ENCODE peak calls at places on chromosomes 1 and 21, in four cellular contexts. One of them, this sample, is unnamed. For H3K4me1, the result is how much of the 10 kb centered on the place peaks cover.

GRCh38 chr1:103156966-103157365 is 48.6 kb upstream of the COL11A1 start:
- DNase-seq in sigmoid colon: no peak
- DNase-seq in heart right ventricle: no peak
- DNase-seq in cardiac muscle cell: no peak
- DNase-seq in this sample: no peak

GRCh38 chr1:10253755-10254154 is 43.4 kb downstream of the KIF1B start:
- DNase-seq in sigmoid colon: peak
- DNase-seq in heart right ventricle: no peak
- DNase-seq in cardiac muscle cell: peak
- DNase-seq in this sample: no peak

GRCh38 chr21:29017639-29018237 is 1.4 kb downstream of the RWDD2B start:
- DNase-seq in sigmoid colon: no peak
- DNase-seq in heart right ventricle: no peak
- DNase-seq in cardiac muscle cell: peak
- DNase-seq in this sample: no peak

GRCh38 chr1:3821004-3821933 is 25.0 kb upstream of the LRRC47 start:
- DNase-seq in sigmoid colon: peak
- DNase-seq in heart right ventricle: no peak
- DNase-seq in cardiac muscle cell: no peak
- DNase-seq in this sample: no peak

GRCh38 chr1:2020310-2020655 is 1.1 kb downstream of the GABRD start:
- DNase-seq in sigmoid colon: no peak
- DNase-seq in heart right ventricle: no peak
- DNase-seq in cardiac muscle cell: no peak
- DNase-seq in this sample: no peak

GRCh38 chr1:211578640-211579433 is at the start of gene SLC30A1:
- DNase-seq in sigmoid colon: peak
- DNase-seq in heart right ventricle: peak
- DNase-seq in cardiac muscle cell: peak
- DNase-seq in this sample: peak

GRCh38 chr1:24506706-24507422 is 4.2 kb downstream of the RCAN3 start:
- DNase-seq in sigmoid colon: no peak
- DNase-seq in heart right ventricle: no peak
- DNase-seq in cardiac muscle cell: no peak
- DNase-seq in this sample: no peak

GRCh38 chr1:94247146-94248094 is 10.0 kb upstream of the ARHGAP29 start:
- DNase-seq in sigmoid colon: peak
- DNase-seq in heart right ventricle: peak
- DNase-seq in cardiac muscle cell: peak
- DNase-seq in this sample: no peak

GRCh38 chr1:228463559-228464455 is 23.4 kb upstream of the RNF187 start:
- DNase-seq in sigmoid colon: peak
- DNase-seq in heart right ventricle: no peak
- DNase-seq in cardiac muscle cell: peak
- DNase-seq in this sample: no peak

GRCh38 chr1:246703581-246703980 is 20.6 kb upstream of the SCCPDH start:
- DNase-seq in sigmoid colon: no peak
- DNase-seq in heart right ventricle: no peak
- DNase-seq in cardiac muscle cell: no peak
- DNase-seq in this sample: no peak

GRCh38 chr1:27368872-27369703 is 2.3 kb upstream of the MAP3K6 start:
- DNase-seq in sigmoid colon: no peak
- DNase-seq in heart right ventricle: no peak
- DNase-seq in cardiac muscle cell: peak
- DNase-seq in this sample: no peak

GRCh38 chr1:34655206-34655909 is 99.5 kb upstream of the GJB5 start:
- DNase-seq in sigmoid colon: no peak
- DNase-seq in heart right ventricle: no peak
- DNase-seq in cardiac muscle cell: no peak
- DNase-seq in this sample: no peak

GRCh38 chr1:89262643-89263042 is 10.0 kb downstream of the GBP5 start:
- DNase-seq in sigmoid colon: no peak
- DNase-seq in heart right ventricle: no peak
- DNase-seq in cardiac muscle cell: peak
- DNase-seq in this sample: no peak

GRCh38 chr1:118158918-118159317 is 26.1 kb downstream of the SPAG17 start:
- DNase-seq in sigmoid colon: no peak
- DNase-seq in heart right ventricle: no peak
- DNase-seq in cardiac muscle cell: peak
- DNase-seq in this sample: no peak

GRCh38 chr1:224759570-224760562 is 143.7 kb downstream of the CNIH3 start:
- DNase-seq in sigmoid colon: no peak
- DNase-seq in heart right ventricle: no peak
- DNase-seq in cardiac muscle cell: no peak
- DNase-seq in this sample: no peak

GRCh38 chr1:163315773-163316374 is 5.9 kb upstream of the NUF2 start:
- DNase-seq in sigmoid colon: no peak
- DNase-seq in heart right ventricle: no peak
- DNase-seq in cardiac muscle cell: peak
- DNase-seq in this sample: no peak

GRCh38 chr21:22154579-22155274 is 1156.5 kb downstream of the NCAM2 start:
- DNase-seq in sigmoid colon: no peak
- DNase-seq in heart right ventricle: no peak
- DNase-seq in cardiac muscle cell: no peak
- DNase-seq in this sample: no peak

GRCh38 chr1:24541711-24542346 is 14.1 kb upstream of the NCMAP start:
- DNase-seq in sigmoid colon: no peak
- DNase-seq in heart right ventricle: peak
- DNase-seq in cardiac muscle cell: no peak
- DNase-seq in this sample: no peak

GRCh38 chr1:93708734-93709481 is 27.3 kb upstream of the BCAR3 start:
- DNase-seq in sigmoid colon: no peak
- DNase-seq in heart right ventricle: peak
- DNase-seq in cardiac muscle cell: peak
- DNase-seq in this sample: no peak

GRCh38 chr1:109257682-109258421 is 8.5 kb downstream of the CELSR2 start:
- DNase-seq in sigmoid colon: no peak
- DNase-seq in heart right ventricle: no peak
- DNase-seq in cardiac muscle cell: no peak
- DNase-seq in this sample: no peak

GRCh38 chr1:162179121-162179520 is 109.6 kb downstream of the NOS1AP start:
- DNase-seq in sigmoid colon: no peak
- DNase-seq in heart right ventricle: no peak
- DNase-seq in cardiac muscle cell: no peak
- DNase-seq in this sample: no peak

GRCh38 chr1:5739561-5740078 is 252.6 kb downstream of the NPHP4 start:
- DNase-seq in sigmoid colon: peak
- DNase-seq in heart right ventricle: no peak
- DNase-seq in cardiac muscle cell: no peak
- DNase-seq in this sample: no peak

GRCh38 chr1:223494926-223495645 is 101.9 kb downstream of the CCDC185 start:
- DNase-seq in sigmoid colon: no peak
- DNase-seq in heart right ventricle: no peak
- DNase-seq in cardiac muscle cell: no peak
- DNase-seq in this sample: no peak

GRCh38 chr1:160577661-160578060 is 1.6 kb downstream of the CD84 start:
- DNase-seq in sigmoid colon: no peak
- DNase-seq in heart right ventricle: no peak
- DNase-seq in cardiac muscle cell: no peak
- DNase-seq in this sample: no peak

GRCh38 chr1:241611063-241611462 is 29.1 kb downstream of the CHML start:
- DNase-seq in sigmoid colon: no peak
- DNase-seq in heart right ventricle: no peak
- DNase-seq in cardiac muscle cell: peak
- DNase-seq in this sample: no peak

GRCh38 chr1:56819393-56819899 is at the start of gene FYB2:
- DNase-seq in sigmoid colon: no peak
- DNase-seq in heart right ventricle: peak
- DNase-seq in cardiac muscle cell: no peak
- DNase-seq in this sample: no peak

GRCh38 chr21:39029086-39029772 is 154.0 kb downstream of the PSMG1 start:
- DNase-seq in sigmoid colon: peak
- DNase-seq in heart right ventricle: no peak
- DNase-seq in cardiac muscle cell: peak
- DNase-seq in this sample: no peak

GRCh38 chr1:46132529-46133180 is at the start of gene PIK3R3:
- DNase-seq in sigmoid colon: peak
- DNase-seq in heart right ventricle: peak
- DNase-seq in cardiac muscle cell: peak
- DNase-seq in this sample: peak

GRCh38 chr1:197268012-197268411 is at the start of gene CRB1:
- DNase-seq in sigmoid colon: no peak
- DNase-seq in heart right ventricle: no peak
- DNase-seq in cardiac muscle cell: peak
- DNase-seq in this sample: no peak

GRCh38 chr1:226642421-226642820 is 93.9 kb downstream of the STUM start:
- DNase-seq in sigmoid colon: peak
- DNase-seq in heart right ventricle: no peak
- DNase-seq in cardiac muscle cell: no peak
- DNase-seq in this sample: no peak
- H3K4me1 ChIP-seq in sigmoid colon: half or more
- H3K4me1 ChIP-seq in heart right ventricle: under half
- H3K4me1 ChIP-seq in cardiac muscle cell: under half
- H3K4me1 ChIP-seq in this sample: half or more

GRCh38 chr1:39184354-39184818 is 20.1 kb upstream of the MACF1 start:
- DNase-seq in sigmoid colon: no peak
- DNase-seq in heart right ventricle: no peak
- DNase-seq in cardiac muscle cell: no peak
- DNase-seq in this sample: no peak

GRCh38 chr1:39187276-39188046 is 17.0 kb upstream of the MACF1 start:
- DNase-seq in sigmoid colon: no peak
- DNase-seq in heart right ventricle: no peak
- DNase-seq in cardiac muscle cell: no peak
- DNase-seq in this sample: no peak

GRCh38 chr1:39194398-39195051 is 10.0 kb upstream of the MACF1 start:
- DNase-seq in sigmoid colon: no peak
- DNase-seq in heart right ventricle: no peak
- DNase-seq in cardiac muscle cell: no peak
- DNase-seq in this sample: no peak

GRCh38 chr1:39190096-39190495 is 14.4 kb upstream of the MACF1 start:
- DNase-seq in sigmoid colon: no peak
- DNase-seq in heart right ventricle: no peak
- DNase-seq in cardiac muscle cell: no peak
- DNase-seq in this sample: no peak

DNA sequence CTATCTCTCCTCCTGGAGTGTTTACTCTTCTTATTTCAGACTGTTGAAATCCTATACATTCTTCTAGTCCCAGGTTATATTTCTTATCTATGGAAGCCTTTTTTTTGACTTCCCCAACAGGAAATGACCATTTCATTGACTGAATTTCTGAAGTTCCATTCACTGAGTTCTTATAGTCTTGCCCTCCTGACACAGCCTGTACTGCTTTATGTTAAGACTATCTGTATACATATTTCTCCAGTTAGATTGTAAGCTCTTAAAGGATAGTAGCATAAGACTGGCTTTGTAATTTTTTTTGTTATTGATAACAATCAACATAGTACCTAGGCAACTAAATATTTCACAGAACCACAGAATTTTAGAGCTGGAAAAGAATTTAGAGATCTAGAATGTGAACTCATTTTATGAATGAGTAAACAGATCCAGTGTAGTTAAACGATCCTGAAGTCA is 14.9 kb upstream of the MACF1 start:
- DNase-seq in sigmoid colon: no peak
- DNase-seq in heart right ventricle: no peak
- DNase-seq in cardiac muscle cell: peak
- DNase-seq in this sample: no peak
- H3K4me1 ChIP-seq in sigmoid colon: half or more
- H3K4me1 ChIP-seq in heart right ventricle: half or more
- H3K4me1 ChIP-seq in cardiac muscle cell: under half
- H3K4me1 ChIP-seq in this sample: under half

GRCh38 chr1:30755334-30755733 is 2.2 kb downstream of the LAPTM5 start:
- DNase-seq in sigmoid colon: no peak
- DNase-seq in heart right ventricle: no peak
- DNase-seq in cardiac muscle cell: no peak
- DNase-seq in this sample: no peak
- H3K4me1 ChIP-seq in sigmoid colon: under half
- H3K4me1 ChIP-seq in heart right ventricle: half or more
- H3K4me1 ChIP-seq in cardiac muscle cell: under half
- H3K4me1 ChIP-seq in this sample: under half

GRCh38 chr21:26307640-26308039 is 137.1 kb upstream of the APP start:
- DNase-seq in sigmoid colon: no peak
- DNase-seq in heart right ventricle: no peak
- DNase-seq in cardiac muscle cell: no peak
- DNase-seq in this sample: no peak
- H3K4me1 ChIP-seq in sigmoid colon: under half
- H3K4me1 ChIP-seq in heart right ventricle: under half
- H3K4me1 ChIP-seq in cardiac muscle cell: under half
- H3K4me1 ChIP-seq in this sample: under half

This sample was measured in esophagus squamous epithelium.